ENCODE peak calls at places on chromosome 3, in four cellular contexts. Y, B, A and K are unnamed samples.
A peak's percentile ranks its signal among the peaks of the same experiment; 100 is the strongest.

GRCh38 chr3:135911106-135911505 is 54.4 kb upstream of the PPP2R3A start:
- DNase-seq in Y (no peak), B (no peak), A (no peak), K (no peak)

GRCh38 chr3:127490271-127491023 is 100.1 kb downstream of the TPRA1 start:
- DNase-seq in A (no peak), Y (no peak), B (no peak), K (no peak)

GRCh38 chr3:53613111-53613510 is 118.7 kb downstream of the CACNA1D start:
- DNase-seq in Y (no peak), A (no peak), B (no peak), K (no peak)

GRCh38 chr3:104257486-104257885 is 1109.2 kb upstream of the ALCAM start:
- DNase-seq in Y (no peak), A (no peak), B (no peak), K (no peak)

GRCh38 chr3:137647179-137647578 is 116.9 kb upstream of the SOX14 start:
- DNase-seq in B (no peak), Y (no peak), A (no peak), K (no peak)

GRCh38 chr3:48268381-48268935 is 27.6 kb downstream of the ZNF589 start:
- DNase-seq in Y (no peak), B (no peak), A (no peak), K (no peak)

GRCh38 chr3:22176911-22177310 is 425.9 kb upstream of the ZNF385D start:
- DNase-seq in Y (no peak), B (no peak), A (no peak), K (no peak)

GRCh38 chr3:124363451-124363850 is 366.8 kb upstream of the UMPS start:
- DNase-seq in A (no peak), B (no peak), Y (no peak), K (no peak)

GRCh38 chr3:69803871-69804270 is 64.6 kb downstream of the MITF start:
- DNase-seq in Y (no peak), A (no peak), B (no peak), K (no peak)

GRCh38 chr3:155317211-155317610 is 23.7 kb upstream of the STRIT1 start:
- DNase-seq in B (no peak), A (no peak), Y (no peak), K (no peak)

GRCh38 chr3:106215047-106215446 is 346.2 kb upstream of the CBLB start:
- DNase-seq in Y (no peak), B (no peak), A (no peak), K (no peak)

GRCh38 chr3:18739098-18739431 is 313.9 kb upstream of the SATB1 start:
- DNase-seq in A (no peak), Y (no peak), B (no peak), K (no peak)

GRCh38 chr3:43288366-43288765 is 2.0 kb downstream of the SNRK start:
- DNase-seq in A (no peak), Y (no peak), B (no peak), K (no peak)
- TF ChIP-seq CTCF in A (no peak), Y (no peak), B (no peak), K (no peak)

GRCh38 chr3:194000100-194000499 is 135.8 kb upstream of the HES1 start:
- DNase-seq in A (no peak), B (no peak), Y (no peak), K (no peak)

GRCh38 chr3:194003128-194004057 is 132.6 kb upstream of the HES1 start:
- DNase-seq in B (peak; percentile 92), A (peak; percentile 43), Y (peak; percentile 71), K (peak; percentile 80)

GRCh38 chr3:193998628-193999027 is 137.3 kb upstream of the HES1 start:
- DNase-seq in A (no peak), Y (no peak), B (no peak), K (no peak)

GRCh38 chr3:194000712-194001111 is 135.2 kb upstream of the HES1 start:
- DNase-seq in B (no peak), A (no peak), Y (no peak), K (no peak)

DNA sequence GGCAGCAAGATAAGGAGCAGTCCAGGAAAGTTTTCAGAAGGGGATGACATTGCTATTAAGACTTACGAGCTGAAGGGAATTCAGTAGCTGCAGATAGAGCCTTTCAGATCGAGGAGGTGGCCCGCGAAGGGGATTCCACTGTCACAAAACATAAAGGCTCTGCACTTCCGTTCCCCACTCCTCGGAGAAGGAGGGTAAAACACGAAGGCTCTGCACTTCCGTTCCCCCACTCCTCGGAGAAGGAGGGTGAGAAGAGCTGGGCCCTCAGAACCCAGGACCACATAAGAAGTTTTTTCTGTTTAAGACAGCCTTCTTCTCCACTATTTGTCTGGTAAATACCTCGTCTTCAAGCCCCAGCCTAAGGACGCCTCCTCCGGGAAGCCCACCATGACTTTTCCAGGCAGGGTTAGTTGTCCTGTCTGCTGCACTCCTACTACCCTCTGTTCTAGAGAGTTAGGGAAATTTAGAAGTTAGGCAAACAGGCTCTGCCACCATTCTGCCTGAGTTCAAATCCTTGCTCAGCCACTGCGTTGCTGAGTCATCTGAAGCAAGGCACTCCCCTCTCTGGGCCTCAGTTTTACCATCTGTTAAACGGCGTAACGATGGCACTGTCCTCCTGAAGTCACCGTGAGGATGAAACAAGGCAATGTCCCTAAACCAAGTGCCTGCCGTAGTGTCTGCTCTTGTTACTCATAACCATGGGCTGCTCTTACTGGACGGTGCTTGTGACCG is 134.1 kb upstream of the HES1 start:
- DNase-seq in B (no peak), A (no peak), Y (no peak), K (no peak)
- H3K27ac ChIP-seq in B (no peak overlapping the region), A (peak overlapping the region; percentile 79), Y (peak overlapping the region; percentile 72), K (no peak overlapping the region)

DNA sequence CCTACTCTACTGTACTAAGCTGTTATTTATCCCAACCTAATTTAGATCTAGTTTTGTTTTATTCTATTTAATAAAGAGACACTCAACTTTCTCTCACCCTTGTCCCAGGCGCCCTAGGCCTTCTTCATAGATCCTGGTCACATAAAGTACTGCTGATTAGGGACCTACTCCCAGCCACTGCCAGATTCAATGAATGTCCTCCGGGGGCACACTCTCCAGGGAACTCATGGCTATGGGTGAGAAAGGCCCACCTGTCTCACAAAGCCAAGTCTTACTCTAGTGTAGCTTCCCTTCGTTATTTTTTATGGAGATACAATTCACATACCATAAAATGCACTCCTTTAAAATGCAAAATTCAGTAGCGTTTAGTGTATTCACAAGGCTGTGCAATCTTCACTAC is 87.9 kb downstream of the ADCY5 start:
- DNase-seq in B (no peak), Y (no peak), A (no peak), K (no peak)
- TF ChIP-seq CTCF in B (no peak), Y (peak; percentile 25), A (no peak), K (no peak)

DNA sequence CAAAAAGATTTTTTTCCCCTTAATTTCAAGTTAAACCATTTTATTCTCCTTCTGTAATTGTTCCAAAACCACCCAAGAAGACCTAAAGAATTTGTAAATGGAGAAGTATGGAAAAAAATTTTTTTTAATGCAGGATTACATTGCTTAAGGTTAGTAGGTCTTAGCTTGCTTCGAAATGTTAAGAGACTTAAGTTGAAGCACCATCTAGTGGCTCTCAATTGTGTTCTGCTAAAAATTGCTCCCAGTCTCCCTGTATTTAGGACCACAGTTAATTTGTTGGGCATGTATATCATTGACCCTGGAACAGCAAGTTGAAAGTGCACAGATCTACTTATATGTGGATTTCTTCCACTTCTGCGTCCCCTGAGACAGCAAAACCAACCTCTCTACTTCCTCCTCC is 32.4 kb downstream of the CD200R1L start:
- DNase-seq in Y (peak; percentile 8), A (no peak), B (no peak), K (no peak)
- H3K27ac ChIP-seq in Y (no peak overlapping the region), A (peak overlapping the region; percentile 53), B (peak overlapping the region; percentile 78), K (no peak overlapping the region)

DNA sequence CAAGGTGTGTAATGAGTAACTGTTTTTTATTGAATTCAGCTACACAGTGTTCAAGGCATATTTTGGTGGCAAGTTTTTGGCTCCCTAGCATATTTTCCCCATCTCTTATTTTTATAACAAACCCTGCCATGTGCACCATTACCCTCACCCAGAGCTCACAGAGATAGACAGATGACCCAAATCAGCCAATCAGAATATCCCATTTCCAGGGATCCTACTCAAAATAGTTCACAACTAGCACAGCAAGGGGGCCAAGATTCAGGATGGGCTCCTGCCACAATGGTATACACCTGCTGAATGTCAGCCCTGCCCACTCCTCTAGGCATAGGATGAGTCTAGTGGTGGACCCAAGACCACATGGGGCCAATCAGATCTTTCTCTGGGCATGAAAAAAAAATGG is 78.8 kb upstream of the SETMAR start:
- DNase-seq in A (no peak), Y (no peak), B (no peak), K (no peak)
- TF ChIP-seq CTCF in A (no peak), Y (no peak), B (no peak), K (no peak)

GRCh38 chr3:43013743-43014155 is 34.6 kb downstream of the GASK1A start:
- DNase-seq in A (no peak), Y (no peak), B (no peak), K (no peak)

GRCh38 chr3:43009547-43009946 is 30.4 kb downstream of the GASK1A start:
- DNase-seq in A (no peak), B (no peak), Y (no peak), K (no peak)

GRCh38 chr3:43013256-43013655 is 34.1 kb downstream of the GASK1A start:
- DNase-seq in Y (no peak), A (no peak), B (no peak), K (no peak)

GRCh38 chr3:43012189-43012588 is 33.1 kb downstream of the GASK1A start:
- DNase-seq in Y (no peak), A (no peak), B (no peak), K (no peak)

GRCh38 chr3:43011638-43012037 is 32.5 kb downstream of the GASK1A start:
- DNase-seq in B (no peak), A (no peak), Y (no peak), K (no peak)
- H3K27ac ChIP-seq in B (no peak overlapping the region), A (no peak overlapping the region), Y (no peak overlapping the region), K (no peak overlapping the region)

DNA sequence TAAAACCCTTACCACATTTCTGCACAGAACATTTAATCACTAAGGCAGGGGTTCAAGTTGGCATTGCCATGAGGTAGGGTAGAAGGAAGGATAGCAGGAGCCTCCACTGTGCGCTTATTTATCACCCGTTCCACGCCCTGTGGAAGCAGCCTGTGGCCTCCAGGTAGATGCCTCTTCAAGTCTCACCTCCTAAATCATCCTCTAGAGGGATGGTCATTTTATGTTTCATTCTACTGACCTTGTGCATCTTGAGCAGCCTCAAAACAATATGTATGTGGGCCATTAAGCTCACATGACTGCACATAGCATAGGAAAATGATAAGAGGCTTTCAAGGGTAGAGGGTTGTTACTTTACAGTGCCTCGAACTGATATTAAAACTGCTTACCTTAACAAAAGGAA is 546.2 kb downstream of the GRM7 start:
- DNase-seq in A (no peak), B (no peak), Y (no peak), K (no peak)
- TF ChIP-seq CTCF in A (no peak), B (no peak), Y (no peak), K (no peak)

GRCh38 chr3:12810963-12811362 is 14.5 kb downstream of the CAND2 start:
- DNase-seq in B (peak; percentile 70), Y (no peak), A (no peak), K (no peak)
- H3K27ac ChIP-seq in B (peak overlapping the region; percentile 77), Y (no peak overlapping the region), A (peak overlapping the region; percentile 71), K (peak overlapping the region; percentile 41)